ENCODE peak calls at places on chromosomes 5 and 9, in nine cellular contexts. L is HepG2, Y is body of pancreas, J is transverse colon, M is A549, Z is thyroid gland, P is IMR-90, K is spleen, G is stomach. C is an unnamed sample.
A peak's percentile ranks its signal among the peaks of the same experiment; 100 is the strongest.

GRCh38 chr5:43420241-43420640 is 8.1 kb upstream of the CCL28 start:
- DNase-seq in L (peak; percentile 39), Y (no peak), J (no peak), M (no peak), Z (no peak), P (no peak), K (no peak), G (no peak), C (no peak)

GRCh38 chr9:134944916-134945315 is 27.2 kb upstream of the FCN1 start:
- DNase-seq in L (no peak), Y (no peak), J (no peak), M (no peak), Z (no peak), P (no peak), K (peak; percentile 29), G (no peak), C (no peak)

GRCh38 chr5:42720242-42720641 is 36.4 kb upstream of the CCDC152 start:
- DNase-seq in L (no peak), Y (no peak), J (no peak), M (no peak), Z (no peak), P (no peak), K (no peak), G (no peak), C (no peak)

GRCh38 chr5:64637837-64638443 is 52.4 kb upstream of the SHISAL2B start:
- DNase-seq in L (no peak), Y (no peak), J (no peak), M (peak; percentile 3), Z (no peak), P (no peak), K (no peak), G (no peak), C (no peak)

GRCh38 chr9:124769451-124770358 is 1.4 kb downstream of the NR6A1 start:
- DNase-seq in L (peak; percentile 51), Y (peak; percentile 44), J (peak; percentile 73), M (peak; percentile 28), Z (peak; percentile 42), P (no peak), K (peak; percentile 88), G (no peak), C (peak; percentile 91)

GRCh38 chr9:108535526-108535925 is 320.3 kb downstream of the ACTL7B start:
- DNase-seq in L (peak; percentile 9), Y (no peak), J (peak; percentile 24), M (peak; percentile 48), Z (no peak), P (no peak), K (no peak), G (no peak), C (no peak)

GRCh38 chr5:62316110-62316509 is 10.1 kb downstream of the KIF2A start:
- DNase-seq in L (no peak), Y (no peak), J (no peak), M (no peak), Z (no peak), P (peak; percentile 65), K (no peak), G (no peak), C (no peak)

GRCh38 chr5:39015743-39016586 is 58.2 kb downstream of the RICTOR start:
- DNase-seq in L (peak; percentile 14), Y (no peak), J (no peak), M (peak; percentile 40), Z (no peak), P (peak; percentile 90), K (no peak), G (no peak), C (no peak)

GRCh38 chr5:139207302-139208000 is 9.3 kb upstream of the SIL1 start:
- DNase-seq in L (no peak), Y (no peak), J (no peak), M (no peak), Z (no peak), P (no peak), K (no peak), G (no peak), C (no peak)

GRCh38 chr9:6771722-6772121 is 13.9 kb downstream of the KDM4C start:
- DNase-seq in L (no peak), Y (no peak), J (no peak), M (no peak), Z (no peak), P (no peak), K (no peak), G (no peak), C (no peak)

GRCh38 chr9:70902171-70902570 is 219.2 kb downstream of the TRPM3 start:
- DNase-seq in L (no peak), Y (no peak), J (no peak), M (no peak), Z (no peak), P (peak; percentile 18), K (no peak), G (no peak), C (no peak)

GRCh38 chr9:79184821-79185220 is 386.9 kb upstream of the TLE4 start:
- DNase-seq in L (no peak), Y (no peak), J (no peak), M (no peak), Z (no peak), P (peak; percentile 41), K (no peak), G (no peak), C (no peak)

GRCh38 chr5:150540615-150541396 is 32.9 kb downstream of the NDST1 start:
- DNase-seq in L (peak; percentile 65), Y (peak; percentile 56), J (peak; percentile 37), M (no peak), Z (peak; percentile 89), P (peak; percentile 98), K (peak; percentile 4), G (peak; percentile 67), C (peak; percentile 81)

GRCh38 chr9:111743275-111743674 is 51.5 kb downstream of the SHOC1 start:
- DNase-seq in L (peak; percentile 6), Y (no peak), J (no peak), M (peak; percentile 83), Z (no peak), P (peak; percentile 86), K (no peak), G (no peak), C (no peak)

GRCh38 chr9:33850267-33850629 is 33.3 kb downstream of the UBE2R2 start:
- DNase-seq in L (no peak), Y (no peak), J (no peak), M (no peak), Z (no peak), P (no peak), K (no peak), G (no peak), C (no peak)

GRCh38 chr9:6944093-6944551 is 186.3 kb downstream of the KDM4C start:
- DNase-seq in L (no peak), Y (no peak), J (no peak), M (no peak), Z (no peak), P (peak; percentile 82), K (no peak), G (no peak), C (no peak)

GRCh38 chr5:132081458-132081857 is 7.9 kb downstream of the CSF2 start:
- DNase-seq in L (no peak), Y (no peak), J (no peak), M (no peak), Z (no peak), P (no peak), K (peak; percentile 59), G (no peak), C (no peak)

GRCh38 chr5:141149812-141150211 is at the start of gene PCDHB6:
- DNase-seq in L (peak; percentile 56), Y (no peak), J (no peak), M (peak; percentile 56), Z (no peak), P (peak; percentile 3), K (no peak), G (no peak), C (no peak)

GRCh38 chr5:93790401-93790800 is 49.0 kb upstream of the POU5F2 start:
- DNase-seq in L (no peak), Y (no peak), J (no peak), M (no peak), Z (peak; percentile 71), P (peak; percentile 85), K (no peak), G (no peak), C (no peak)

GRCh38 chr5:93789173-93790070 is 48.0 kb upstream of the POU5F2 start:
- DNase-seq in L (no peak), Y (no peak), J (no peak), M (peak; percentile 22), Z (no peak), P (peak; percentile 88), K (no peak), G (no peak), C (no peak)

GRCh38 chr5:93793159-93793781 is 51.9 kb upstream of the POU5F2 start:
- DNase-seq in L (no peak), Y (no peak), J (no peak), M (no peak), Z (no peak), P (no peak), K (no peak), G (no peak), C (no peak)

GRCh38 chr5:93791520-93791972 is 50.1 kb upstream of the POU5F2 start:
- DNase-seq in L (peak; percentile 14), Y (no peak), J (no peak), M (peak; percentile 19), Z (peak; percentile 31), P (peak; percentile 61), K (no peak), G (no peak), C (no peak)

GRCh38 chr5:93794954-93795353 is 53.6 kb upstream of the POU5F2 start:
- DNase-seq in L (peak; percentile 41), Y (no peak), J (no peak), M (peak; percentile 31), Z (no peak), P (no peak), K (no peak), G (no peak), C (no peak)
- TF ChIP-seq POLR2A in L (no peak), Y (no peak), J (no peak), M (no peak), Z (no peak), P (no peak), K (no peak), G (no peak), C (no peak)

GRCh38 chr9:99819484-99820329 is 2.0 kb upstream of the NR4A3 start:
- DNase-seq in L (peak; percentile 81), Y (peak; percentile 94), J (peak; percentile 92), M (peak; percentile 95), Z (peak; percentile 92), P (peak; percentile 96), K (peak; percentile 99), G (peak; percentile 91), C (peak; percentile 90)
- TF ChIP-seq CTCF in L (peak; percentile 31), Y (no peak), J (no peak), M (no peak), Z (no peak), P (peak; percentile 24), K (peak; percentile 15), G (no peak), C (no peak)

DNA sequence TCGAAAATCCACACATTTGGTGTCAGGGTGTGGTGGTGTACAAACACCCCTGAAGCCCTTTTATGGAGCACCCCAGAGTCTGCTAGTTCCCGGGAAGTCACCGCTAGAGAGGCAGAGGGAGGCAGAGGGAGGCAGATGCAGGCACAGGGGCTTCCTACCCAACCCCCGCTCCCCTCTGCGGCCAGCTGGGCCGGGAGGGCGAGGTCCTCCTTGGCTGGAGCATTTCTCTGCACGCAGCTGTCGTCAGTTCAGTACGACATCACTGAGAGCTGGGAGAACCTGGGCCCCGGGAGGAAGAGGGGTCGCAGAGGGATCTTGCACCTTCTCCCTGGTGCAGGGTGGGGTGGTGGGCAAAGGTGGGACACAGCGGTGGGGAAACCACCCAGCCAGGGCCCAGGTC is 15.8 kb upstream of the UBAC1 start:
- DNase-seq in L (no peak), Y (no peak), J (no peak), M (no peak), Z (no peak), P (no peak), K (no peak), G (no peak), C (no peak)
- H3K4me3 ChIP-seq in L (no peak overlapping the region), Y (no peak overlapping the region), J (no peak overlapping the region), M (no peak overlapping the region), Z (no peak overlapping the region), P (no peak overlapping the region), K (no peak overlapping the region), G (no peak overlapping the region), C (no peak overlapping the region)

GRCh38 chr9:2620876-2621677 is 510 bp upstream of the VLDLR start:
- DNase-seq in L (peak; percentile 36), Y (peak; percentile 92), J (peak; percentile 76), M (peak; percentile 81), Z (peak; percentile 84), P (peak; percentile 87), K (peak; percentile 83), G (peak; percentile 87), C (peak; percentile 39)
- TF ChIP-seq POLR2A in L (no peak), Y (peak; percentile 80), J (no peak), M (peak; percentile 38), Z (no peak), P (peak; percentile 64), K (no peak), G (no peak), C (no peak)